ENCODE peak calls at places on chromosome 20, in nine cellular contexts. One of them, this sample, is unnamed.

GRCh38 chr20:59971428-59971827 is 13.2 kb downstream of the CDH26 start:
- DNase-seq in NCI-H345: no peak
- DNase-seq in EL: no peak
- DNase-seq in OCI-M1: no peak
- DNase-seq in NCI-H526 treated with DMSO at 0.1 percent for 48 hours: no peak
- DNase-seq in GM04503: no peak
- DNase-seq in foreskin fibroblast: no peak
- DNase-seq in upper lobe of right lung: no peak
- DNase-seq in stimulated activated CD8-positive, alpha-beta memory T cell treated with anti-CD3 and anti-CD28 coated beads, Interleukin-15, amount 100 ng/mL, for 24 hours: no peak
- DNase-seq in this sample: no peak

GRCh38 chr20:50338479-50339195 is 148.0 kb downstream of the CEBPB start:
- DNase-seq in foreskin fibroblast: peak
- DNase-seq in stimulated activated CD8-positive, alpha-beta memory T cell treated with anti-CD3 and anti-CD28 coated beads, Interleukin-15, amount 100 ng/mL, for 24 hours: no peak
- DNase-seq in upper lobe of right lung: no peak
- DNase-seq in OCI-M1: peak
- DNase-seq in EL: no peak
- DNase-seq in GM04503: no peak
- DNase-seq in NCI-H526 treated with DMSO at 0.1 percent for 48 hours: no peak
- DNase-seq in NCI-H345: no peak
- DNase-seq in this sample: peak

GRCh38 chr20:49887251-49887827 is 28.0 kb downstream of the SPATA2 start:
- DNase-seq in NCI-H526 treated with DMSO at 0.1 percent for 48 hours: no peak
- DNase-seq in upper lobe of right lung: no peak
- DNase-seq in OCI-M1: no peak
- DNase-seq in NCI-H345: no peak
- DNase-seq in GM04503: no peak
- DNase-seq in EL: peak
- DNase-seq in stimulated activated CD8-positive, alpha-beta memory T cell treated with anti-CD3 and anti-CD28 coated beads, Interleukin-15, amount 100 ng/mL, for 24 hours: no peak
- DNase-seq in foreskin fibroblast: peak
- DNase-seq in this sample: no peak

GRCh38 chr20:57735831-57736737 is 26.3 kb upstream of the PMEPA1 start:
- DNase-seq in upper lobe of right lung: no peak
- DNase-seq in OCI-M1: no peak
- DNase-seq in stimulated activated CD8-positive, alpha-beta memory T cell treated with anti-CD3 and anti-CD28 coated beads, Interleukin-15, amount 100 ng/mL, for 24 hours: no peak
- DNase-seq in GM04503: no peak
- DNase-seq in EL: no peak
- DNase-seq in NCI-H526 treated with DMSO at 0.1 percent for 48 hours: no peak
- DNase-seq in foreskin fibroblast: no peak
- DNase-seq in NCI-H345: no peak
- DNase-seq in this sample: no peak

GRCh38 chr20:2254333-2254732 is 41.5 kb upstream of the TGM3 start:
- DNase-seq in stimulated activated CD8-positive, alpha-beta memory T cell treated with anti-CD3 and anti-CD28 coated beads, Interleukin-15, amount 100 ng/mL, for 24 hours: no peak
- DNase-seq in foreskin fibroblast: peak
- DNase-seq in GM04503: no peak
- DNase-seq in NCI-H526 treated with DMSO at 0.1 percent for 48 hours: no peak
- DNase-seq in OCI-M1: no peak
- DNase-seq in EL: peak
- DNase-seq in upper lobe of right lung: no peak
- DNase-seq in NCI-H345: no peak
- DNase-seq in this sample: no peak

GRCh38 chr20:24777746-24778145 is 171.3 kb upstream of the CST7 start:
- DNase-seq in EL: no peak
- DNase-seq in stimulated activated CD8-positive, alpha-beta memory T cell treated with anti-CD3 and anti-CD28 coated beads, Interleukin-15, amount 100 ng/mL, for 24 hours: no peak
- DNase-seq in upper lobe of right lung: no peak
- DNase-seq in GM04503: no peak
- DNase-seq in NCI-H345: no peak
- DNase-seq in OCI-M1: no peak
- DNase-seq in foreskin fibroblast: no peak
- DNase-seq in NCI-H526 treated with DMSO at 0.1 percent for 48 hours: no peak
- DNase-seq in this sample: no peak

GRCh38 chr20:38870733-38871559 is 55.3 kb upstream of the FAM83D start:
- DNase-seq in GM04503: no peak
- DNase-seq in NCI-H526 treated with DMSO at 0.1 percent for 48 hours: no peak
- DNase-seq in NCI-H345: no peak
- DNase-seq in upper lobe of right lung: no peak
- DNase-seq in stimulated activated CD8-positive, alpha-beta memory T cell treated with anti-CD3 and anti-CD28 coated beads, Interleukin-15, amount 100 ng/mL, for 24 hours: no peak
- DNase-seq in EL: peak
- DNase-seq in OCI-M1: no peak
- DNase-seq in foreskin fibroblast: no peak
- DNase-seq in this sample: peak

GRCh38 chr20:36461600-36462439 is 79.5 kb upstream of the MYL9 start:
- DNase-seq in OCI-M1: peak
- DNase-seq in foreskin fibroblast: peak
- DNase-seq in upper lobe of right lung: peak
- DNase-seq in NCI-H526 treated with DMSO at 0.1 percent for 48 hours: no peak
- DNase-seq in EL: peak
- DNase-seq in NCI-H345: peak
- DNase-seq in stimulated activated CD8-positive, alpha-beta memory T cell treated with anti-CD3 and anti-CD28 coated beads, Interleukin-15, amount 100 ng/mL, for 24 hours: no peak
- DNase-seq in GM04503: no peak
- DNase-seq in this sample: peak

GRCh38 chr20:10253750-10254149 is 35.1 kb downstream of the SNAP25 start:
- DNase-seq in OCI-M1: no peak
- DNase-seq in GM04503: no peak
- DNase-seq in stimulated activated CD8-positive, alpha-beta memory T cell treated with anti-CD3 and anti-CD28 coated beads, Interleukin-15, amount 100 ng/mL, for 24 hours: no peak
- DNase-seq in NCI-H345: no peak
- DNase-seq in NCI-H526 treated with DMSO at 0.1 percent for 48 hours: no peak
- DNase-seq in EL: no peak
- DNase-seq in upper lobe of right lung: no peak
- DNase-seq in foreskin fibroblast: no peak
- DNase-seq in this sample: peak

GRCh38 chr20:49642808-49643207 is 70.9 kb downstream of the B4GALT5 start:
- DNase-seq in stimulated activated CD8-positive, alpha-beta memory T cell treated with anti-CD3 and anti-CD28 coated beads, Interleukin-15, amount 100 ng/mL, for 24 hours: no peak
- DNase-seq in EL: no peak
- DNase-seq in OCI-M1: no peak
- DNase-seq in NCI-H526 treated with DMSO at 0.1 percent for 48 hours: no peak
- DNase-seq in NCI-H345: no peak
- DNase-seq in upper lobe of right lung: no peak
- DNase-seq in GM04503: no peak
- DNase-seq in foreskin fibroblast: no peak
- DNase-seq in this sample: no peak

GRCh38 chr20:25310921-25311728 is 63.2 kb downstream of the PYGB start:
- DNase-seq in NCI-H345: no peak
- DNase-seq in foreskin fibroblast: peak
- DNase-seq in OCI-M1: no peak
- DNase-seq in NCI-H526 treated with DMSO at 0.1 percent for 48 hours: no peak
- DNase-seq in stimulated activated CD8-positive, alpha-beta memory T cell treated with anti-CD3 and anti-CD28 coated beads, Interleukin-15, amount 100 ng/mL, for 24 hours: no peak
- DNase-seq in EL: peak
- DNase-seq in upper lobe of right lung: peak
- DNase-seq in GM04503: peak
- DNase-seq in this sample: no peak

GRCh38 chr20:53574819-53575218 is 18.8 kb downstream of the ZNF217 start:
- DNase-seq in EL: no peak
- DNase-seq in NCI-H345: no peak
- DNase-seq in GM04503: no peak
- DNase-seq in stimulated activated CD8-positive, alpha-beta memory T cell treated with anti-CD3 and anti-CD28 coated beads, Interleukin-15, amount 100 ng/mL, for 24 hours: no peak
- DNase-seq in foreskin fibroblast: no peak
- DNase-seq in upper lobe of right lung: no peak
- DNase-seq in OCI-M1: no peak
- DNase-seq in NCI-H526 treated with DMSO at 0.1 percent for 48 hours: no peak
- DNase-seq in this sample: no peak

GRCh38 chr20:32368930-32369329 is 10.8 kb downstream of the ASXL1 start:
- DNase-seq in stimulated activated CD8-positive, alpha-beta memory T cell treated with anti-CD3 and anti-CD28 coated beads, Interleukin-15, amount 100 ng/mL, for 24 hours: no peak
- DNase-seq in NCI-H526 treated with DMSO at 0.1 percent for 48 hours: no peak
- DNase-seq in NCI-H345: no peak
- DNase-seq in GM04503: no peak
- DNase-seq in EL: peak
- DNase-seq in upper lobe of right lung: no peak
- DNase-seq in foreskin fibroblast: no peak
- DNase-seq in OCI-M1: no peak
- DNase-seq in this sample: no peak

GRCh38 chr20:31698803-31699718 is 23.6 kb downstream of the BCL2L1 start:
- DNase-seq in foreskin fibroblast: peak
- DNase-seq in EL: peak
- DNase-seq in NCI-H345: peak
- DNase-seq in NCI-H526 treated with DMSO at 0.1 percent for 48 hours: no peak
- DNase-seq in GM04503: peak
- DNase-seq in stimulated activated CD8-positive, alpha-beta memory T cell treated with anti-CD3 and anti-CD28 coated beads, Interleukin-15, amount 100 ng/mL, for 24 hours: no peak
- DNase-seq in OCI-M1: peak
- DNase-seq in upper lobe of right lung: no peak
- DNase-seq in this sample: no peak

GRCh38 chr20:43919686-43920403 is 5.2 kb downstream of the TOX2 start:
- DNase-seq in NCI-H526 treated with DMSO at 0.1 percent for 48 hours: no peak
- DNase-seq in OCI-M1: no peak
- DNase-seq in foreskin fibroblast: no peak
- DNase-seq in stimulated activated CD8-positive, alpha-beta memory T cell treated with anti-CD3 and anti-CD28 coated beads, Interleukin-15, amount 100 ng/mL, for 24 hours: no peak
- DNase-seq in EL: no peak
- DNase-seq in GM04503: no peak
- DNase-seq in NCI-H345: peak
- DNase-seq in upper lobe of right lung: peak
- DNase-seq in this sample: no peak

GRCh38 chr20:41058007-41058673 is 29.5 kb downstream of the TOP1 start:
- DNase-seq in stimulated activated CD8-positive, alpha-beta memory T cell treated with anti-CD3 and anti-CD28 coated beads, Interleukin-15, amount 100 ng/mL, for 24 hours: no peak
- DNase-seq in NCI-H526 treated with DMSO at 0.1 percent for 48 hours: no peak
- DNase-seq in GM04503: peak
- DNase-seq in upper lobe of right lung: no peak
- DNase-seq in OCI-M1: no peak
- DNase-seq in NCI-H345: no peak
- DNase-seq in EL: peak
- DNase-seq in foreskin fibroblast: peak
- DNase-seq in this sample: peak

GRCh38 chr20:11076434-11076833 is 402.6 kb upstream of the JAG1 start:
- DNase-seq in NCI-H526 treated with DMSO at 0.1 percent for 48 hours: peak
- DNase-seq in stimulated activated CD8-positive, alpha-beta memory T cell treated with anti-CD3 and anti-CD28 coated beads, Interleukin-15, amount 100 ng/mL, for 24 hours: no peak
- DNase-seq in OCI-M1: no peak
- DNase-seq in foreskin fibroblast: no peak
- DNase-seq in GM04503: no peak
- DNase-seq in upper lobe of right lung: no peak
- DNase-seq in NCI-H345: no peak
- DNase-seq in EL: no peak
- DNase-seq in this sample: no peak

GRCh38 chr20:4591975-4592315 is 129.8 kb upstream of the PRND start:
- DNase-seq in upper lobe of right lung: no peak
- DNase-seq in OCI-M1: no peak
- DNase-seq in stimulated activated CD8-positive, alpha-beta memory T cell treated with anti-CD3 and anti-CD28 coated beads, Interleukin-15, amount 100 ng/mL, for 24 hours: no peak
- DNase-seq in foreskin fibroblast: no peak
- DNase-seq in NCI-H526 treated with DMSO at 0.1 percent for 48 hours: no peak
- DNase-seq in NCI-H345: no peak
- DNase-seq in GM04503: no peak
- DNase-seq in EL: no peak
- DNase-seq in this sample: no peak

GRCh38 chr20:41329435-41330342 is 10.9 kb upstream of the LPIN3 start:
- DNase-seq in stimulated activated CD8-positive, alpha-beta memory T cell treated with anti-CD3 and anti-CD28 coated beads, Interleukin-15, amount 100 ng/mL, for 24 hours: peak
- DNase-seq in OCI-M1: no peak
- DNase-seq in NCI-H345: no peak
- DNase-seq in NCI-H526 treated with DMSO at 0.1 percent for 48 hours: no peak
- DNase-seq in GM04503: peak
- DNase-seq in upper lobe of right lung: peak
- DNase-seq in foreskin fibroblast: peak
- DNase-seq in EL: peak
- DNase-seq in this sample: peak